ENCODE peak calls at places on chromosomes 13 and 19, in seven cellular contexts. W, L, J, I, E, G and Q are unnamed samples.

GRCh38 chr19:14149011-14149410 is 12.6 kb upstream of the ASF1B start:
- DNase-seq in L (no peak), G (no peak), W (no peak), E (no peak), I (no peak), J (no peak), Q (no peak)

GRCh38 chr19:48806818-48807589 is 3.8 kb downstream of the BCAT2 start:
- DNase-seq in I (peak), J (peak), G (no peak), L (peak), W (peak), E (peak), Q (peak)

GRCh38 chr13:37595162-37595561 is 3.4 kb downstream of the POSTN start:
- DNase-seq in G (no peak), J (no peak), W (no peak), E (no peak), L (no peak), I (no peak), Q (peak)

GRCh38 chr13:44576396-44577235 is 486 bp upstream of the TSC22D1 start:
- DNase-seq in G (no peak), W (no peak), E (no peak), I (peak), J (peak), L (peak), Q (peak)

GRCh38 chr19:10603873-10604459 is 16.9 kb upstream of the AP1M2 start:
- DNase-seq in W (no peak), J (peak), G (no peak), I (peak), E (no peak), L (peak), Q (peak)

GRCh38 chr13:76965759-76966421 is 17.6 kb downstream of the ACOD1 start:
- DNase-seq in I (peak), W (no peak), J (no peak), E (no peak), L (no peak), G (no peak), Q (peak)

GRCh38 chr13:94169783-94170513 is 309.5 kb downstream of the DCT start:
- DNase-seq in W (no peak), J (no peak), E (no peak), G (no peak), L (no peak), I (no peak), Q (no peak)

GRCh38 chr13:34750078-34750703 is 191.9 kb upstream of the NBEA start:
- DNase-seq in W (peak), I (no peak), J (no peak), E (no peak), L (no peak), G (no peak), Q (peak)

GRCh38 chr13:79403113-79403512 is 2.9 kb downstream of the RBM26 start:
- DNase-seq in E (no peak), J (no peak), L (no peak), G (no peak), W (no peak), I (no peak), Q (no peak)

GRCh38 chr13:85806553-85807175 is 7.4 kb upstream of the SLITRK6 start:
- DNase-seq in W (no peak), I (no peak), E (no peak), J (no peak), G (peak), L (peak), Q (peak)

GRCh38 chr13:19881641-19882040 is 18.2 kb upstream of the ZMYM5 start:
- DNase-seq in I (no peak), E (no peak), J (no peak), W (no peak), G (no peak), L (no peak), Q (no peak)

GRCh38 chr13:71156550-71156949 is 710.5 kb downstream of the DACH1 start:
- DNase-seq in J (no peak), I (no peak), E (no peak), L (no peak), G (no peak), W (no peak), Q (no peak)

GRCh38 chr19:43465468-43466120 is at the start of gene LYPD3:
- DNase-seq in L (no peak), J (no peak), E (no peak), G (no peak), I (peak), W (peak), Q (peak)

GRCh38 chr13:51034906-51035305 is 76.2 kb downstream of the C13orf42 start:
- DNase-seq in W (peak), L (no peak), I (no peak), J (no peak), E (no peak), G (no peak), Q (no peak)

DNA sequence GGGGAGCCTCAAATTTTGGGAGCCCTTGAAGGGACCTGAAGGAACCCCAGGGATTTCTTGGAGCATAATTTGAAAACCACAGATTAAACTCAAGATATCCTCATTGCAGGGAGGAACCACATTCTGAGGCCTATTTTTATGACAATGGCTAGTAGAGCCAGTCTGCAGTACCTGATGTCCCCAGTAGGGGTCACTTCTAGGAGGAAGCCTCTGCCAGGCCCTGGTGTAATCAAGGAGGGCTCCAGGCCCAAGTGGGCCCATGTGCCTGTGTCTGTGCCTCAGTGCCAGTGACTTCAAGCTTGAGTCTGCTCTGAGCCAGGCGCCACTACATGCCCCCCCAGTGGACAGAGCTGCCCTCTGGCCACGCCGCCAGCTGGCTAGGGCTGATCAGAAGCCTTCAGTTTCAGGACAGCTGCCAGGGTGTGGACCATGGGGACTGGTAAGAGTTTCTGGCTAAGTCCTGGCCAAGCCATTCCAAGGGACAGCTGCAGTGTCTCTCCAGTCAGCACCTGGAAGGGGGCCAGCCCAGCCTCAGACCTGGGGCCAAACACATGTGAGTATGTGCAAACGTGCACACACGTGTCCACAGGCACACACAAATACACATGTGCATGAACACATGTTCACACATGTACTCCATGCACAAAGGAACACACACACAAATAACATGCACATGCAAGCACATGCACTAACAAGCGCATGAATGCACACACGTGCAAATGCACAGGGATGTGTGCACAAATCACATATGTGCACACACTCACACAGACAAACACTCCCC is 20.5 kb upstream of the SLC7A10 start:
- DNase-seq in L (peak), J (peak), I (no peak), G (no peak), E (no peak), W (peak), Q (peak)
- TF ChIP-seq CTCF in L (peak), J (peak), I (peak), G (peak), E (peak), W (peak), Q (peak)

GRCh38 chr13:84648069-84648640 is 765.9 kb upstream of the SLITRK1 start:
- DNase-seq in G (no peak), J (no peak), I (no peak), L (no peak), W (no peak), E (no peak), Q (peak)
- TF ChIP-seq CTCF in G (no peak), J (peak), I (no peak), L (no peak), W (no peak), E (no peak), Q (peak)

GRCh38 chr19:28737021-28737525 is 475.9 kb downstream of the UQCRFS1 start:
- DNase-seq in I (no peak), G (no peak), L (peak), E (no peak), J (peak), W (no peak), Q (peak)
- TF ChIP-seq CTCF in I (peak), G (peak), L (peak), E (peak), J (peak), W (peak), Q (peak)

DNA sequence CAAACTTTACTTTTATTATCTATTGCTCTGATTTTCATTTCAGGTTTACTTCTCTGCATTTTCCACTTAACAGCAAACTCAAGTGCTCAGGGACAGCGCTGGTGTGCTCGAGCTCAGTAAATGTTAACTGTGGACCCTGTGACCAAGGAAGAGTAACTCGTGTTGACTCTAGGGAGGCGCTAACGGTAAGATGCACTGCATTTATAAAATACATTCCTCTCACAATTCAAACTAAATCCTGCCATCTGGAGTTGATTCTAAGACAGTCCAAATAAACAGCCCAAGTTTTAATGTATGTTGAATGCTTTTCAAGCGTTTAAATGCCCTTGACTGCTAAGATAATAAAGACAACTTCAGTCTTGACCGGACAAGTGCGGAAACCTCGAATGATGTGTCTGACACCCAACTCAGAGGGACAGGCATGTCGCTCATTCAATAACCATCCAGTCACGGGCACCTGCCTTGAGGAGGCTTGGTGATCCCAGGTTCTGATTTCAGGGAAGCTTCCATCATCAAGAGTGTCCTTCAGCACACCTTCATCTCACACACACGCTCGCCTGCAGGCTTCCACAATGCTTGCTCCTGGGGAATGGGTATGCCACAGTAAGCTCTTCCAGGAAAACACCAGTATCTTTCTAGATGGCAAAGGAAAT is 93.1 kb downstream of the STK24 start:
- DNase-seq in L (no peak), I (no peak), J (no peak), G (no peak), W (no peak), E (no peak), Q (no peak)
- TF ChIP-seq CTCF in L (no peak), I (no peak), J (no peak), G (no peak), W (no peak), E (no peak), Q (no peak)

GRCh38 chr13:40995997-40996396 is 23.1 kb downstream of the ELF1 start:
- DNase-seq in W (no peak), E (no peak), J (no peak), G (no peak), L (no peak), I (no peak), Q (no peak)

GRCh38 chr13:40993119-40993518 is 26.0 kb downstream of the ELF1 start:
- DNase-seq in G (no peak), L (no peak), J (peak), I (no peak), W (no peak), E (no peak), Q (no peak)

GRCh38 chr13:40992678-40993077 is 26.4 kb downstream of the ELF1 start:
- DNase-seq in I (no peak), E (no peak), W (no peak), J (no peak), L (no peak), G (no peak), Q (no peak)

GRCh38 chr13:40994581-40995230 is 24.4 kb downstream of the ELF1 start:
- DNase-seq in W (no peak), L (no peak), I (no peak), G (no peak), E (no peak), J (no peak), Q (no peak)

DNA sequence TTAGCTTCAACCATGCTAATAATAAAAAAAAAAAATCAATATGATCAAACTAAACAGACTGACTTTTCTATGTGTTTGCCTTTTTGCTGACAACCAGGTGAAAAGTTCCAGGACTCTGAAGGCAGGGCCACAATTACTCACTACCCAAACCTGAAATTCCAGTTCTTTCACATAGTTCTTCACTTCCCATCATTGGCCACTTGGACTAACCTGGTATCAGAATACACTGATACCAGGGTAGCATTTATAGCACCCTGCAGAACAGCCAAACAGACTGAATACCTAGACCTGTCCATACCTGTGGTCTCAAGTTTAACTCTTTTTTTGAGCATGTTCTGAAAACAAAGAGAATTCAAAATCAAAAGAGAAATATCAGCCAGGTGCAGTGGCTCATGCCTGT is 25.1 kb downstream of the ELF1 start:
- DNase-seq in L (no peak), E (no peak), W (no peak), G (no peak), I (no peak), J (no peak), Q (no peak)
- TF ChIP-seq CTCF in L (no peak), E (peak), W (no peak), G (no peak), I (peak), J (no peak), Q (no peak)

GRCh38 chr13:33018886-33019285 is 2.7 kb downstream of the KL start:
- DNase-seq in G (no peak), W (no peak), E (no peak), L (no peak), J (no peak), I (no peak), Q (no peak)

GRCh38 chr13:33016414-33017409 is at the start of gene KL:
- DNase-seq in I (no peak), L (peak), G (no peak), J (no peak), W (peak), E (peak), Q (no peak)

GRCh38 chr13:33015275-33015674 is 948 bp upstream of the KL start:
- DNase-seq in I (no peak), L (no peak), J (no peak), E (no peak), G (no peak), W (no peak), Q (peak)

GRCh38 chr13:33015791-33016323 is 366 bp upstream of the KL start:
- DNase-seq in J (no peak), I (peak), G (no peak), W (peak), L (no peak), E (no peak), Q (no peak)

GRCh38 chr13:33017410-33017929 is 1.2 kb downstream of the KL start:
- DNase-seq in E (no peak), L (peak), J (no peak), W (no peak), G (peak), I (peak), Q (peak)
- TF ChIP-seq CTCF in E (peak), L (peak), J (no peak), W (peak), G (peak), I (peak), Q (peak)

GRCh38 chr19:40623403-40624239 is 22.5 kb downstream of the LTBP4 start:
- DNase-seq in J (peak), E (peak), L (peak), I (peak), G (no peak), W (peak), Q (peak)
- TF ChIP-seq CTCF in J (no peak), E (no peak), L (no peak), I (no peak), G (no peak), W (no peak), Q (no peak)

GRCh38 chr19:12938536-12939291 is at the start of gene CALR:
- DNase-seq in I (peak), G (no peak), L (peak), W (no peak), E (no peak), J (peak), Q (peak)
- TF ChIP-seq CTCF in I (peak), G (no peak), L (no peak), W (no peak), E (peak), J (peak), Q (peak)

GRCh38 chr13:110681868-110682550 is 23.9 kb downstream of the CARS2 start:
- DNase-seq in E (no peak), J (no peak), W (no peak), G (no peak), L (no peak), I (no peak), Q (no peak)

GRCh38 chr13:110682746-110683145 is 23.2 kb downstream of the CARS2 start:
- DNase-seq in E (no peak), I (peak), J (no peak), W (no peak), G (no peak), L (no peak), Q (no peak)

GRCh38 chr13:110683203-110683883 is 22.6 kb downstream of the CARS2 start:
- DNase-seq in J (no peak), W (no peak), E (no peak), G (no peak), I (peak), L (no peak), Q (peak)

GRCh38 chr13:110677731-110678545 is 28.0 kb downstream of the CARS2 start:
- DNase-seq in I (no peak), J (no peak), G (no peak), L (no peak), E (no peak), W (no peak), Q (peak)

DNA sequence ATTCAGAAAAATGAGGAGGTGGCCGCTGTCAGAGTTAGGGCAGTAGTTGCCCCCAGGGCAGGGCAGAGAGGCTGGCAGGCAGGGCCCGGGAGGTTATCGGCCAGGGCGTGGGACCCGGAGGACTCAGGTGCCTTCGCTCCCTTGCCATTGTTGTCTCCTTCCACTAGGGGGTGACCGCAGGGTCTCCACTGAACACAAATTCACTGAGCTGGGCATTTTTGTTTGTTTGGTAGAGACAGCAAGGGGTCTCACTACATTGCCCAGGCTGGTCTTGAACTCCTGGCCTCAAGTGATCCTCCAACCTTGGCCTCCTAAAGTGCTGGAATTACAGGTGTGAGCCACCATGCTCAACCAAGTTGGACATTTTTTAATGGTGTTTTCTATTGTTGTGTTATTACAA is 25.1 kb downstream of the CARS2 start:
- DNase-seq in J (peak), W (peak), I (no peak), G (no peak), L (peak), E (no peak), Q (peak)
- TF ChIP-seq CTCF in J (peak), W (peak), I (peak), G (peak), L (peak), E (peak), Q (peak)

DNA sequence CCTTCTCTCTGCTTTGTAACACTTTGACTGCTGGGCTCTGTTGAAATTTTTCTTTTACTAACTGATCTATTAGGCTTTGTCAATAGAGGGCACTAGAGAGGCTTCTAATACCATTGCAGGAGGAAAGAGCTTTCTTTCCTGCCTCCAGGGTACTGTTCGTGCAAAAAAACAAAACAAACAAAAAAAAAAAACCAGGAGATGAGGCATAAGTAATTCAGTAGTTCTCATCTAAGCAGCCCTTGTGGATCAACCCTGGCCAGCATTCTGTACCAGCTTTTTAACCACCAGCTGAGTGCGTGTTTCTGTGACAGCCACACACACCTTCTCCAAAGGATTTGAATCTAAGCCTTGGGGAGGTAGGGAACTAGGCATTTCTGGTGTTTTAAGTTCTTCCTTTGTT is 1707.6 kb upstream of the SLC10A2 start:
- DNase-seq in J (peak), E (no peak), I (no peak), W (peak), G (no peak), L (peak), Q (peak)
- TF ChIP-seq CTCF in J (peak), E (peak), I (peak), W (no peak), G (peak), L (peak), Q (peak)